ENCODE peak calls at places on chromosome 12, in eight cellular contexts. O is endothelial cell, K is foreskin fibroblast, A is endodermal cell, B is activated B cell treated with CpG ODN at 0.5 μM for 24 hours, M is fibroblast of lung, T is fibroblast of the aortic adventitia, N is AG10803. I is an unnamed sample.

GRCh38 chr12:49874142-49874897 is 29.4 kb downstream of the FAIM2 start:
- DNase-seq in O (no peak), T (no peak), A (peak), M (peak), B (no peak), N (no peak), K (peak), I (no peak)

GRCh38 chr12:62722971-62723680 is 211.8 kb downstream of the PPM1H start:
- DNase-seq in A (no peak), M (peak), B (no peak), T (peak), O (no peak), N (no peak), K (peak), I (no peak)

GRCh38 chr12:96338852-96339478 is 61.3 kb downstream of the CDK17 start:
- DNase-seq in N (no peak), O (no peak), T (peak), B (no peak), A (no peak), K (no peak), M (no peak), I (no peak)

GRCh38 chr12:110234197-110235154 is 46.6 kb upstream of the ATP2A2 start:
- DNase-seq in K (no peak), M (peak), T (peak), A (no peak), N (no peak), B (no peak), O (no peak), I (no peak)

GRCh38 chr12:103399986-103400385 is 95.8 kb downstream of the C12orf42 start:
- DNase-seq in B (no peak), N (no peak), M (no peak), A (no peak), T (no peak), K (no peak), O (no peak), I (no peak)

GRCh38 chr12:124007810-124008570 is 35.0 kb downstream of the ZNF664 start:
- DNase-seq in A (no peak), K (peak), N (peak), M (peak), O (no peak), B (no peak), T (no peak), I (no peak)

GRCh38 chr12:121009744-121010143 is 6.5 kb downstream of the C12orf43 start:
- DNase-seq in K (peak), N (peak), A (peak), B (no peak), O (no peak), T (peak), M (peak), I (no peak)

GRCh38 chr12:97967831-97968230 is 505.2 kb downstream of the RMST start:
- DNase-seq in O (no peak), A (no peak), K (no peak), M (no peak), B (no peak), N (no peak), T (no peak), I (no peak)

GRCh38 chr12:112971248-112971647 is 7.1 kb upstream of the OAS2 start:
- DNase-seq in B (no peak), A (no peak), M (no peak), O (no peak), N (peak), K (peak), T (no peak), I (no peak)

GRCh38 chr12:131592972-131593371 is 117.9 kb upstream of the SFSWAP start:
- DNase-seq in O (no peak), T (no peak), B (no peak), A (no peak), M (no peak), K (no peak), N (no peak), I (no peak)

GRCh38 chr12:57618966-57619433 is 7.8 kb downstream of the ARHGEF25 start:
- DNase-seq in O (peak), A (no peak), N (no peak), K (no peak), M (no peak), B (no peak), T (no peak), I (no peak)

GRCh38 chr12:116245189-116245588 is 32.3 kb downstream of the MED13L start:
- DNase-seq in N (no peak), B (no peak), O (no peak), A (no peak), T (no peak), M (no peak), K (no peak), I (no peak)

GRCh38 chr12:115508990-115509389 is 768.5 kb downstream of the MED13L start:
- DNase-seq in A (no peak), B (no peak), N (no peak), M (no peak), T (no peak), K (no peak), O (no peak), I (no peak)

GRCh38 chr12:130086248-130086647 is 76.0 kb upstream of the FZD10 start:
- DNase-seq in A (no peak), N (no peak), K (no peak), M (no peak), B (no peak), T (no peak), O (no peak), I (no peak)

GRCh38 chr12:124914392-124915248 is at the start of gene UBC:
- DNase-seq in N (peak), A (peak), M (peak), O (peak), K (peak), B (peak), T (peak), I (peak)

GRCh38 chr12:104315326-104316224 is 12.0 kb downstream of the EID3 start:
- DNase-seq in M (peak), K (no peak), O (no peak), T (no peak), A (no peak), N (peak), B (no peak), I (no peak)

GRCh38 chr12:13181375-13182070 is 15.0 kb upstream of the EMP1 start:
- DNase-seq in T (no peak), B (no peak), K (no peak), N (no peak), M (no peak), O (no peak), A (peak), I (no peak)

GRCh38 chr12:114166360-114166759 is 200.2 kb upstream of the RBM19 start:
- DNase-seq in A (peak), K (peak), B (no peak), N (peak), T (peak), O (peak), M (peak), I (no peak)

GRCh38 chr12:114164354-114164753 is 198.2 kb upstream of the RBM19 start:
- DNase-seq in T (no peak), A (no peak), B (no peak), M (no peak), O (no peak), N (no peak), K (no peak), I (no peak)

GRCh38 chr12:114167431-114167830 is 201.3 kb upstream of the RBM19 start:
- DNase-seq in M (peak), A (no peak), O (no peak), B (no peak), K (peak), T (peak), N (peak), I (no peak)

GRCh38 chr12:114168061-114168460 is 201.9 kb upstream of the RBM19 start:
- DNase-seq in K (peak), O (no peak), N (peak), T (peak), B (no peak), M (peak), A (no peak), I (no peak)

GRCh38 chr12:114165921-114166320 is 199.8 kb upstream of the RBM19 start:
- DNase-seq in K (peak), M (peak), N (peak), A (no peak), T (no peak), O (no peak), B (no peak), I (no peak)
- TF ChIP-seq CTCF in K (no peak), M (no peak), N (no peak), A (no peak), T (no peak), O (no peak), B (no peak), I (no peak)

GRCh38 chr12:24795699-24796385 is 153.1 kb downstream of the BCAT1 start:
- DNase-seq in A (no peak), O (no peak), K (no peak), N (no peak), B (no peak), T (no peak), M (peak), I (no peak)
- TF ChIP-seq CTCF in A (no peak), O (no peak), K (no peak), N (no peak), B (no peak), T (no peak), M (no peak), I (no peak)

GRCh38 chr12:47754126-47754525 is 4.6 kb downstream of the RAPGEF3 start:
- DNase-seq in O (no peak), N (no peak), T (no peak), M (no peak), B (no peak), K (no peak), A (no peak), I (no peak)

GRCh38 chr12:47754881-47755280 is 3.8 kb downstream of the RAPGEF3 start:
- DNase-seq in A (peak), B (no peak), T (no peak), K (no peak), M (no peak), O (no peak), N (no peak), I (no peak)

GRCh38 chr12:47752121-47752520 is 6.6 kb downstream of the RAPGEF3 start:
- DNase-seq in B (no peak), A (no peak), K (no peak), N (no peak), M (no peak), O (no peak), T (no peak), I (no peak)

GRCh38 chr12:47752552-47752951 is 6.1 kb downstream of the RAPGEF3 start:
- DNase-seq in O (no peak), A (no peak), M (peak), T (peak), K (peak), N (peak), B (no peak), I (no peak)

DNA sequence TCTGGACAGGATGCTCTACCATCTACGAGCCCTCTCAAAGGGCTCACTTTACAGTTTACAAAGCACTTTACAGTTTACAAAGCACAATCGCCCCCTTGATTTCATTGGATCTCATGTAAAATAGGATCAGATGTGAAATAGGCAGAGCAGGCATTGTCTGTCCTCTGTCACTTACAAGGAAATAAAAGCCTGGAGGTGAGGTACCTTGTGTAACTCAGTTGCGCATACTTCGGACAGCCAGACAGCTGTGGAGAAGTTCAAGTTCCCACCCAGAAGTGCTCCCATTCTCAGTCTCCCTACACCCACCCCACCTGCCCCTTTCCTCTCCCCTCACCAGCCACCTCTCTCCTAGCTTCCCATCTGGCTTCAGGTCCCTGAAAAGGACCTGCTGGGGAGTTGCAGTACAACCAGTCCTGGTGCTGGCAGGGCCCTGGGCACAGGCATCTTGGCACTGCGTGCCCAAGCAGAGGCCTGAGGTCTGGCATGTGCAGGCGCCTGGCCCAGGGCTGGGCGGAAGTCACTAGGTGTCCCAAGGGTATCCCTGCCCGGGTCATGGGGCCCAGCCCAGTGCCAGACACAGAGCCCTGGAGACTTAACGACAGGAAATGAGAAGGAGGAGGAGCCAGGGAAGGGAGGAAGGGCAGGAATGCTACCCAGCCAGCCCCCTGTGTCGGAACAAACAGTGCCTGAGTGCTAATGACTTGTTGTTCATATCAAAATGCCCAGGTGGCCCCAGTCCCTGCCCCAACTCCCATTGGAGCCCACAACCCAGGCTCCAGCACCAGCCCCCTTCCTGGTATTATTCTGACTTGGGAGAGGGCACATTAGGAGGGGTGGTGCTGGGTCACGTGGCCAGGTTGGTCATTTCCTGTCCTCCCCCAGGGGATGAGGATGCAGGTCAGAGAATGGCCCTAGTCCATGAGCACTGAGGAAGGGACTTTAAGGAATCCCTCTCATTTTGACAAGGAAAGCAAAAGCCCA is 5.4 kb downstream of the RAPGEF3 start:
- DNase-seq in M (no peak), O (peak), A (peak), K (no peak), B (no peak), N (no peak), T (no peak), I (no peak)
- TF ChIP-seq CTCF in M (no peak), O (no peak), A (no peak), K (no peak), B (no peak), N (no peak), T (no peak), I (no peak)

GRCh38 chr12:69129014-69129413 is 110.4 kb upstream of the CPSF6 start:
- DNase-seq in B (no peak), K (peak), M (no peak), N (no peak), T (no peak), O (no peak), A (no peak), I (no peak)

GRCh38 chr12:69131073-69131472 is 108.3 kb upstream of the CPSF6 start:
- DNase-seq in N (no peak), O (no peak), K (no peak), M (no peak), T (no peak), A (no peak), B (no peak), I (no peak)

GRCh38 chr12:69123909-69124638 is 115.3 kb upstream of the CPSF6 start:
- DNase-seq in B (no peak), A (no peak), M (no peak), O (no peak), N (no peak), T (no peak), K (no peak), I (no peak)

GRCh38 chr12:69129564-69129963 is 109.8 kb upstream of the CPSF6 start:
- DNase-seq in K (no peak), M (no peak), O (no peak), N (no peak), B (no peak), A (no peak), T (no peak), I (no peak)

GRCh38 chr12:69130064-69130463 is 109.3 kb upstream of the CPSF6 start:
- DNase-seq in A (no peak), N (peak), K (peak), B (no peak), O (no peak), T (no peak), M (peak), I (no peak)
- TF ChIP-seq CTCF in A (no peak), N (peak), K (peak), B (no peak), O (no peak), T (no peak), M (peak), I (no peak)

GRCh38 chr12:108995370-108995992 is 25.4 kb downstream of the SVOP start:
- DNase-seq in B (no peak), N (no peak), K (no peak), A (no peak), T (no peak), O (no peak), M (no peak), I (no peak)
- TF ChIP-seq CTCF in B (no peak), N (no peak), K (no peak), A (no peak), T (no peak), O (no peak), M (no peak), I (no peak)

DNA sequence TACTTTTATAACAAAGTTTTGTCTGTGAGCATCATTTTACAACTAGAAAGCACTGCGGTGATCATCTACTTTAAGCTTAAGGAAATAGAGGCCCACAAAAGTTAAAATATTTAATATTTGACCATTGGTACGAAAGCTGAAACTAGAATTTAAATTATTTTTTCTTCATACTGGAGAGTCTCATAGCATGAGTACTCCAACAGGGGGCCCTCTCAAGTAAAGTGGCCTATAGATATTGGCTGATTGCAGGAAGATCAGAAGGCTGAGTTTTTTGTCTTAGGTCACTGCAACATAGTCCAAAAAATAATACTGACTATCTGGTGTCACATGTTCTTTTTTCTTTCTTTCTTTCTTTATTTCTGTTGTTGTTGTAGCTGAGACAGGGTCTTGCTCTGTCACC is 75.3 kb upstream of the ZDHHC17 start:
- DNase-seq in K (no peak), M (no peak), B (no peak), O (no peak), T (no peak), N (no peak), A (no peak), I (no peak)
- TF ChIP-seq CTCF in K (peak), M (no peak), B (no peak), O (peak), T (peak), N (peak), A (peak), I (peak)

I was measured in natural killer cell.